ENCODE peak calls at places on chromosomes 1 and 21, in four cellular contexts. T is HEK293T, S is WTC11, Y is HepG2. B is an unnamed sample.

GRCh38 chr1:36149237-36149972 is at the start of gene TRAPPC3:
- DNase-seq in T (peak), S (peak), Y (peak), B (peak)

GRCh38 chr21:36035381-36035791 is 24.9 kb downstream of the SETD4 start:
- DNase-seq in T (no peak), S (peak), Y (no peak), B (no peak)

GRCh38 chr1:167627865-167628641 is 2.0 kb upstream of the RCSD1 start:
- DNase-seq in T (no peak), S (no peak), Y (peak), B (peak)

GRCh38 chr21:14215971-14216621 is at the start of gene RBM11:
- DNase-seq in T (peak), S (peak), Y (peak), B (peak)

GRCh38 chr1:231126181-231126580 is 35.7 kb upstream of the TRIM67 start:
- DNase-seq in T (no peak), S (no peak), Y (no peak), B (no peak)

GRCh38 chr1:45359882-45360513 is 19.8 kb upstream of the MUTYH start:
- DNase-seq in T (peak), S (peak), Y (peak), B (peak)

GRCh38 chr1:30425046-30425445 is 298.3 kb downstream of the MATN1 start:
- DNase-seq in T (no peak), S (no peak), Y (no peak), B (no peak)

GRCh38 chr1:244454412-244454811 is 2.7 kb upstream of the ADSS2 start:
- DNase-seq in T (no peak), S (no peak), Y (no peak), B (no peak)

GRCh38 chr1:229117664-229118300 is 153.1 kb upstream of the RAB4A start:
- DNase-seq in T (no peak), S (no peak), Y (no peak), B (no peak)

GRCh38 chr1:8651236-8651890 is 166.1 kb downstream of the RERE start:
- DNase-seq in T (no peak), S (no peak), Y (no peak), B (no peak)

GRCh38 chr1:18409609-18410237 is 71.0 kb upstream of the KLHDC7A start:
- DNase-seq in T (no peak), S (no peak), Y (no peak), B (no peak)

GRCh38 chr1:36534711-36535412 is 52.1 kb upstream of the CSF3R start:
- DNase-seq in T (no peak), S (no peak), Y (no peak), B (no peak)

GRCh38 chr1:63779872-63780271 is 6.1 kb downstream of the ROR1 start:
- DNase-seq in T (no peak), S (no peak), Y (no peak), B (no peak)

GRCh38 chr1:195604287-195604686 is 1004.0 kb downstream of the KCNT2 start:
- DNase-seq in T (no peak), S (no peak), Y (no peak), B (no peak)

GRCh38 chr1:52003877-52004276 is 13.4 kb upstream of the RAB3B start:
- DNase-seq in T (no peak), S (no peak), Y (no peak), B (no peak)

GRCh38 chr1:145706282-145706681 is 886 bp downstream of the PDZK1 start:
- DNase-seq in T (no peak), S (no peak), Y (no peak), B (no peak)

GRCh38 chr1:92764116-92764515 is 20.8 kb downstream of the EVI5 start:
- DNase-seq in T (no peak), S (no peak), Y (no peak), B (no peak)

GRCh38 chr21:44709426-44710293 is 1.7 kb downstream of the TSPEAR start:
- DNase-seq in T (no peak), S (no peak), Y (no peak), B (no peak)

GRCh38 chr1:45640293-45640692 is 16.4 kb upstream of the CCDC17 start:
- DNase-seq in T (no peak), S (no peak), Y (peak), B (no peak)

GRCh38 chr1:206735553-206736031 is 35.0 kb upstream of the IL19 start:
- DNase-seq in T (no peak), S (no peak), Y (no peak), B (peak)

GRCh38 chr1:182299728-182300581 is 91.6 kb downstream of the GLUL start:
- DNase-seq in T (no peak), S (no peak), Y (peak), B (peak)

GRCh38 chr1:201291917-201292316 is 8.6 kb downstream of the PKP1 start:
- DNase-seq in T (no peak), S (no peak), Y (no peak), B (no peak)

GRCh38 chr1:213231795-213232231 is 180.8 kb downstream of the RPS6KC1 start:
- DNase-seq in T (no peak), S (peak), Y (no peak), B (no peak)

GRCh38 chr1:211468595-211468994 is 23.4 kb downstream of the RD3 start:
- DNase-seq in T (no peak), S (no peak), Y (no peak), B (no peak)

GRCh38 chr1:66532798-66533783 is 862 bp upstream of the SGIP1 start:
- DNase-seq in T (no peak), S (peak), Y (no peak), B (no peak)

GRCh38 chr1:228282329-228283042 is 74.6 kb downstream of the OBSCN start:
- DNase-seq in T (no peak), S (peak), Y (no peak), B (no peak)

GRCh38 chr1:89331890-89332289 is 32.0 kb upstream of the GBP6 start:
- DNase-seq in T (no peak), S (no peak), Y (no peak), B (no peak)

GRCh38 chr1:43766086-43766784 is 58.9 kb downstream of the ST3GAL3 start:
- DNase-seq in T (no peak), S (peak), Y (no peak), B (no peak)

GRCh38 chr1:234409328-234409727 is 36.1 kb downstream of the COA6 start:
- DNase-seq in T (no peak), S (no peak), Y (no peak), B (no peak)

GRCh38 chr1:76426606-76427005 is 352.1 kb downstream of the ST6GALNAC3 start:
- DNase-seq in T (no peak), S (no peak), Y (no peak), B (no peak)

DNA sequence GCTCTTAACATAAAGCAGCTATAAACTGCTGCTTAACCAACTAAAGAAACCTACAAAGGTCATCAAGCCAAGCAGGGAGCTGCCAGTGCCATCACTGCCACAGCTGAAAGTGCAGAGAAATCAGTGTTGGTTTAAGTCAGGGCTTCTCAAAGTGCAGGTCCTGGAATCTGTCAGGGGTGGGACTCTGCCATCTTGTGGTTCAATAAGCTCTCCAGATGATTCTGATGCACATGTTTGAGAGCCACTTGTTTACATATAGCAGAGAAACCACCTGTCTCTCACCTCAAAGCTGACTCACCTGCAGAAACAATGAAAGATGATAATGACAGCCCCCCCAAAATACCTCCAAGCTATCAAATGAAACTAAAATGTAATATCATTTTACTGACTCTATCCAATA is 49.3 kb downstream of the SH3GLB1 start:
- DNase-seq in T (peak), S (no peak), Y (peak), B (no peak)
- TF ChIP-seq ELF4 in T (no peak), S (no peak), Y (no peak), B (no peak)

DNA sequence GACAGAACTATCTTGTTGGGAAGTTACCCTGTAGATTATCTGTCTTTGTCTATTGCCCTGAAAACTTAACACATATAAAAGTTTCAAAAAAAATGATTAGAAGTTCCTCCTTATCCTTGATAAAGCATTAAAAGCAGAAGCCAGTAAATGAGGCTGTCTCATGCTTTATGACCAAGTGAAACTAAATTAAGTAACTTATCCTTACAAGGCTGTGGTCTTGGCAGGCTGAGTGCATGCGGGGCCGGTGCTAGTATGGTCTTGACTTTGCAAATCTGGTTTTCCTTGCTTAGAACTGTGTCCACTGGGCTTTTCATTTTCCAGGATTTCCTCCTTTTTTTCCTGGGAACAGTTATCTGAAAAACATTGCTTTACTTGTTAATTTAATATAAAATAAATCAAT is 43.1 kb downstream of the PCNX2 start:
- DNase-seq in T (no peak), S (no peak), Y (no peak), B (no peak)
- TF ChIP-seq ELF4 in T (no peak), S (no peak), Y (no peak), B (no peak)

GRCh38 chr1:157732755-157733154 is 32.2 kb upstream of the FCRL3 start:
- DNase-seq in T (no peak), S (no peak), Y (no peak), B (no peak)
- TF ChIP-seq ELF4 in T (no peak), S (no peak), Y (no peak), B (no peak)

DNA sequence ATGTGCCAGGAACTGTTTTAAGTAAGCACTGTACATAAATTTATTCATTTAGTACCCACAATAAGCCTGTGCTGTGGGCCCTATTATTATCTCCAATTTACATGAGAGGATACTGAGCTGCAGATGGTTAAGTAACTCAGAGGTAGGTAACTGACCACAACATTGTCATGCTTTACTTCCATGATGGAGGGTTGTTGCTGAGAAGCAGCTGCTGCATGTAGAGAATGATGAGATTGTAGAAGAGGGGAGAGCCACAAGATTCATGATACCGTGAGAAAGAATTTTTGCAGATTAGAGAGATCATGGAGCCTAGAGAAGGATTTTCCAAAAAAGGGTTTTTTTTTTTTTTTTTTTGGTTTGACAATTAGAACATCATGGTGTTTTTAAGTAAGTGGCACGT is 313.1 kb downstream of the PTBP2 start:
- DNase-seq in T (no peak), S (no peak), Y (no peak), B (no peak)
- TF ChIP-seq ELF4 in T (no peak), S (no peak), Y (no peak), B (no peak)

GRCh38 chr1:22749503-22749902 is 38.9 kb downstream of the EPHB2 start:
- DNase-seq in T (no peak), S (no peak), Y (no peak), B (no peak)

GRCh38 chr1:22750671-22751016 is 40.0 kb downstream of the EPHB2 start:
- DNase-seq in T (no peak), S (no peak), Y (no peak), B (no peak)

GRCh38 chr1:22752339-22752738 is 41.7 kb downstream of the EPHB2 start:
- DNase-seq in T (no peak), S (no peak), Y (no peak), B (no peak)

GRCh38 chr1:22751124-22751531 is 40.5 kb downstream of the EPHB2 start:
- DNase-seq in T (no peak), S (peak), Y (no peak), B (no peak)

GRCh38 chr1:22749919-22750670 is 39.5 kb downstream of the EPHB2 start:
- DNase-seq in T (no peak), S (no peak), Y (no peak), B (no peak)
- TF ChIP-seq ELF4 in T (no peak), S (no peak), Y (no peak), B (no peak)

B was measured in K562.